ENCODE peak calls at places on chromosomes 2 and 18, in four cellular contexts. F is brain microvascular endothelial cell, X is upper lobe of left lung, N is HepG2. K is an unnamed sample.

GRCh38 chr2:40097691-40098376 is 318.8 kb upstream of the THUMPD2 start:
- DNase-seq in F (peak; percentile 66), X (no peak), N (no peak), K (no peak)

GRCh38 chr2:159653962-159654361 is 37.6 kb upstream of the BAZ2B start:
- DNase-seq in F (no peak), X (no peak), N (no peak), K (no peak)

GRCh38 chr2:186572705-186573104 is 17.2 kb upstream of the ITGAV start:
- DNase-seq in F (no peak), X (no peak), N (no peak), K (no peak)

GRCh38 chr2:72562451-72563153 is 263.2 kb downstream of the EXOC6B start:
- DNase-seq in F (no peak), X (no peak), N (no peak), K (no peak)

GRCh38 chr18:33854827-33855139 is 276.8 kb downstream of the ASXL3 start:
- DNase-seq in F (no peak), X (no peak), N (no peak), K (no peak)

GRCh38 chr2:228543117-228543516 is 361.6 kb upstream of the SPHKAP start:
- DNase-seq in F (no peak), X (no peak), N (no peak), K (no peak)

GRCh38 chr18:40577255-40577654 is 1377.8 kb upstream of the PIK3C3 start:
- DNase-seq in F (no peak), X (no peak), N (no peak), K (no peak)

GRCh38 chr18:22510697-22511096 is 93.0 kb upstream of the CTAGE1 start:
- DNase-seq in F (no peak), X (no peak), N (no peak), K (no peak)

GRCh38 chr2:60385648-60386047 is 167.8 kb downstream of the BCL11A start:
- DNase-seq in F (peak; percentile 76), X (peak; percentile 39), N (no peak), K (no peak)

GRCh38 chr2:114389021-114389420 is 53.4 kb upstream of the DPP10 start:
- DNase-seq in F (no peak), X (no peak), N (no peak), K (no peak)

GRCh38 chr2:240452471-240453256 is 17.2 kb downstream of the GPC1 start:
- DNase-seq in F (no peak), X (peak; percentile 71), N (peak; percentile 41), K (no peak)

GRCh38 chr2:72494392-72494791 is 331.4 kb downstream of the EXOC6B start:
- DNase-seq in F (no peak), X (no peak), N (no peak), K (no peak)

GRCh38 chr2:24304098-24304497 is 56.2 kb downstream of the ITSN2 start:
- DNase-seq in F (peak; percentile 45), X (peak; percentile 87), N (peak; percentile 38), K (no peak)

GRCh38 chr2:229884775-229885699 is 36.8 kb downstream of the TRIP12 start:
- DNase-seq in F (no peak), X (no peak), N (no peak), K (no peak)

GRCh38 chr2:231549446-231550239 is 19.4 kb upstream of the NMUR1 start:
- DNase-seq in F (no peak), X (no peak), N (no peak), K (no peak)

GRCh38 chr2:65554765-65555561 is 122.6 kb upstream of the SPRED2 start:
- DNase-seq in F (no peak), X (peak; percentile 26), N (no peak), K (no peak)

GRCh38 chr2:236168110-236169067 is at the start of gene GBX2:
- DNase-seq in F (peak; percentile 52), X (no peak), N (no peak), K (peak; percentile 83)

GRCh38 chr2:180520206-180520605 is 460.2 kb upstream of the UBE2E3 start:
- DNase-seq in F (peak; percentile 22), X (no peak), N (no peak), K (no peak)

GRCh38 chr2:56981554-56981953 is 797.8 kb downstream of the CCDC85A start:
- DNase-seq in F (no peak), X (no peak), N (no peak), K (no peak)

GRCh38 chr2:159879061-159879604 is 81.1 kb upstream of the CD302 start:
- DNase-seq in F (peak; percentile 20), X (no peak), N (no peak), K (no peak)

GRCh38 chr2:233419626-233420431 is 65.5 kb downstream of the DGKD start:
- DNase-seq in F (no peak), X (no peak), N (no peak), K (peak; percentile 43)

GRCh38 chr2:263774-264492 is at the start of gene SH3YL1:
- DNase-seq in F (no peak), X (peak; percentile 90), N (no peak), K (peak; percentile 78)

GRCh38 chr2:119523959-119524694 is at the start of gene SCTR:
- DNase-seq in F (no peak), X (no peak), N (no peak), K (no peak)

GRCh38 chr2:9830685-9831410 is 12.4 kb upstream of the TAF1B start:
- DNase-seq in F (no peak), X (peak; percentile 50), N (no peak), K (no peak)

GRCh38 chr2:134253117-134253704 is 661 bp upstream of the MGAT5 start:
- DNase-seq in F (no peak), X (no peak), N (no peak), K (no peak)

GRCh38 chr18:48367557-48367956 is 41.6 kb downstream of the ZBTB7C start:
- DNase-seq in F (no peak), X (no peak), N (no peak), K (peak; percentile 42)

GRCh38 chr18:40877096-40877495 is 1077.9 kb upstream of the PIK3C3 start:
- DNase-seq in F (peak; percentile 88), X (no peak), N (no peak), K (no peak)

GRCh38 chr18:55461843-55462242 is 126.1 kb downstream of the TCF4 start:
- DNase-seq in F (no peak), X (no peak), N (no peak), K (no peak)

GRCh38 chr2:219939647-219940046 is 312.2 kb downstream of the SLC4A3 start:
- DNase-seq in F (no peak), X (no peak), N (no peak), K (no peak)

GRCh38 chr2:190717764-190718651 is 69.1 kb downstream of the NAB1 start:
- DNase-seq in F (no peak), X (no peak), N (no peak), K (no peak)

GRCh38 chr2:208369091-208369490 is 37.5 kb upstream of the PTH2R start:
- DNase-seq in F (no peak), X (no peak), N (peak; percentile 83), K (no peak)

GRCh38 chr2:51624995-51625394 is 593.1 kb upstream of the NRXN1 start:
- DNase-seq in F (peak; percentile 11), X (no peak), N (no peak), K (no peak)

GRCh38 chr2:13050764-13051163 is 334.0 kb downstream of the TRIB2 start:
- DNase-seq in F (no peak), X (no peak), N (no peak), K (no peak)

GRCh38 chr2:32135409-32135808 is 30.3 kb upstream of the SLC30A6 start:
- DNase-seq in F (peak; percentile 72), X (no peak), N (peak; percentile 68), K (no peak)
- TF ChIP-seq CTCF in F (peak; percentile 44), X (peak; percentile 31), N (peak; percentile 25), K (peak; percentile 48)

GRCh38 chr18:77342736-77343135 is 93.1 kb downstream of the GALR1 start:
- DNase-seq in F (no peak), X (no peak), N (no peak), K (no peak)

GRCh38 chr18:77343846-77344527 is 94.3 kb downstream of the GALR1 start:
- DNase-seq in F (no peak), X (no peak), N (no peak), K (no peak)

GRCh38 chr18:77344777-77345507 is 95.3 kb downstream of the GALR1 start:
- DNase-seq in F (no peak), X (no peak), N (no peak), K (no peak)

GRCh38 chr18:77341527-77341926 is 91.9 kb downstream of the GALR1 start:
- DNase-seq in F (no peak), X (no peak), N (no peak), K (no peak)

GRCh38 chr18:77346446-77346845 is 96.8 kb downstream of the GALR1 start:
- DNase-seq in F (peak; percentile 9), X (no peak), N (no peak), K (no peak)
- TF ChIP-seq CTCF in F (no peak), X (no peak), N (no peak), K (no peak)

GRCh38 chr2:109613922-109614714 is at the start of the genes SEPTIN10 and SOWAHC:
- DNase-seq in F (peak; percentile 98), X (peak; percentile 96), N (peak; percentile 98), K (peak; percentile 99)

GRCh38 chr2:109609352-109610024 is 4.3 kb downstream of the SEPTIN10 start:
- DNase-seq in F (peak; percentile 31), X (no peak), N (no peak), K (no peak)

GRCh38 chr2:109612991-109613921 is 510 bp downstream of the SEPTIN10 start:
- DNase-seq in F (peak; percentile 20), X (peak; percentile 30), N (peak; percentile 48), K (peak; percentile 73)

GRCh38 chr2:109614715-109615636 is 812 bp downstream of the SOWAHC start:
- DNase-seq in F (no peak), X (no peak), N (no peak), K (no peak)

DNA sequence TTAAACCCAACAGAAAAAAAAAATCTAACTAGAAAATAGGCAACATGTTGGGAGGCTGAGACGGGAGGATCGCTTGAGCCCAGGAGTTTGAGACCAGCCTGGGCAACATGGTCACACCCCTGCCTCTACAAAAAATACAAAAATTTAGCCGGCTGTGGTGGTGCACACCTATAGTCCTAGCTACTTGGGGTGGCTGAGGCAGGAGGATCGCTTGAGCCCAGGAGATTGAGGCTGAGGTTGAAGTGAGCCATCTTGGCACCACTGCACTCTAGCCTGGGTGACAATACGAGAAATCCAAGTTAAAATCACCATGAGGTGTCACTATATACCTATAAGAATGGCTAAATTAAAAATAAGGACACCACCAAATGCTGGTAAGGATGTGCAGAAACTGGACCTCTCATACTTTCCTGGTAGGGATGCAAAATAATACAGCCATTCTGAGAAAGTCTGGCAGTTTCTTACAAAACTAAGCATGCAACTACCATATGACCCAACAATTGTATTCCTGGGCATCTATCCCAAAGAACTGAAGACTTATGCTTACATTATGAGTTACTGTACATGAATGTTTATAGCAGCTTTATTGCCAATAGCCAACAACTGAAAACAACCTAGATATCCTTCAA is 2.2 kb downstream of the SEPTIN10 start:
- DNase-seq in F (peak; percentile 28), X (no peak), N (peak; percentile 35), K (no peak)
- TF ChIP-seq CTCF in F (no peak), X (no peak), N (peak; percentile 59), K (no peak)

DNA sequence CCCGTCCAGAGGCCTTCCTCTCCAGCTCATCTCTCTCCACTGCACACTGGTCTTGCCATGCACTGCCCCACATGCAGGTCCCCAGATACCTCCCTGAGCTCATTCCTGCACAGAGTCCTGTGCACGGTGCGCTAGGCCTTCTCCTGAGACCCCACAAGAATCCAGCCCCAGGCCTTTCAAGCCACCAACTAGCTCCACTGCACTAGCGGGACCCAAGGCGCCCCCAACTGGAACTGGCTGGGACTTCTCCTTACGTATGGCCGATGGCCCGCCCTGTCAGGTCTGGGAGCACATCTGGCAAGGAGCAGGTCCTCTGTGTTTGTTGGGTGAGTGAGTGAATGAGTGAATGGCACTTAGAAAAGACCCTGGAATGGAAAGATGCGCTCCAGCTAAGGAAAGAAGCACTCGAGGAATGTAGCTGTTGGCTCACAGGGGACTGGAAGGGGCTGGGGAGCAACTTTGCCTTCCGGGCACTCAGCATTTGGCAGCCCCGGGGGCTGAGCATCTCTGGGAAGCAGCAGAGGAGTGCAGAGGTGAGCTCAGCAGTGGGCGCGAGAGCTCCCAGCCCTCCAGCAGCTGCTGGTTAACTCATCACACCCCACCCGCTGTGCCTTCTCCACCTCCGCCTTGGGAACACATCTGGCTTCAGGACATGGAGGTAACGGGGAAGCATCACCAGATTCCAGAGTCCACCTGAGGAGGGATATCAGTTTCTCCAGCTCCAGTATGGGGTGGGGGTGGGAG is 223.1 kb downstream of the GLI2 start:
- DNase-seq in F (no peak), X (no peak), N (no peak), K (no peak)
- TF ChIP-seq CTCF in F (peak; percentile 69), X (no peak), N (peak; percentile 56), K (peak; percentile 61)

K was measured in type B pancreatic cell.